ENCODE peak calls at places on chromosomes 11 and 22, in six cellular contexts. K is GM23248, C is colonic mucosa, S is esophagus muscularis mucosa, A is mesendoderm, V is cardiac muscle cell. Y is an unnamed sample.

GRCh38 chr11:78290293-78291176 is 101.8 kb downstream of the USP35 start:
- DNase-seq in K (peak; percentile 75), C (no peak), S (no peak), A (no peak), V (peak; percentile 94), Y (no peak)

GRCh38 chr11:95650271-95650670 is 139.3 kb downstream of the FAM76B start:
- DNase-seq in K (no peak), C (no peak), S (no peak), A (peak; percentile 71), V (no peak), Y (no peak)

GRCh38 chr11:99117603-99118002 is 96.9 kb downstream of the CNTN5 start:
- DNase-seq in K (no peak), C (no peak), S (no peak), A (peak; percentile 32), V (no peak), Y (no peak)

GRCh38 chr22:29814003-29814402 is 24.1 kb downstream of the ASCC2 start:
- DNase-seq in K (no peak), C (no peak), S (no peak), A (no peak), V (no peak), Y (no peak)

GRCh38 chr22:36860821-36861659 is at the start of gene NCF4:
- DNase-seq in K (no peak), C (peak; percentile 63), S (no peak), A (no peak), V (no peak), Y (peak; percentile 90)

GRCh38 chr11:63915961-63916836 is 765 bp downstream of the RCOR2 start:
- DNase-seq in K (peak; percentile 64), C (peak; percentile 78), S (no peak), A (peak; percentile 93), V (peak; percentile 47), Y (no peak)

GRCh38 chr22:39182478-39183030 is 30.1 kb upstream of the CBX7 start:
- DNase-seq in K (peak; percentile 16), C (no peak), S (no peak), A (no peak), V (peak; percentile 57), Y (no peak)

GRCh38 chr11:7558046-7558445 is 44.2 kb downstream of the PPFIBP2 start:
- DNase-seq in K (no peak), C (no peak), S (no peak), A (no peak), V (no peak), Y (no peak)

GRCh38 chr11:100687630-100688395 is 725 bp downstream of the ARHGAP42 start:
- DNase-seq in K (peak; percentile 84), C (peak; percentile 71), S (peak; percentile 93), A (peak; percentile 94), V (peak; percentile 86), Y (no peak)

GRCh38 chr22:47335958-47336357 is 573.5 kb downstream of the TBC1D22A start:
- DNase-seq in K (no peak), C (no peak), S (no peak), A (no peak), V (no peak), Y (no peak)

GRCh38 chr22:47333625-47334024 is 571.2 kb downstream of the TBC1D22A start:
- DNase-seq in K (peak; percentile 14), C (no peak), S (peak; percentile 62), A (no peak), V (peak; percentile 72), Y (no peak)

GRCh38 chr22:47335460-47335859 is 573.0 kb downstream of the TBC1D22A start:
- DNase-seq in K (no peak), C (no peak), S (peak; percentile 62), A (no peak), V (no peak), Y (no peak)

GRCh38 chr22:47334596-47334995 is 572.1 kb downstream of the TBC1D22A start:
- DNase-seq in K (no peak), C (no peak), S (peak; percentile 55), A (no peak), V (no peak), Y (no peak)

GRCh38 chr22:47337161-47337621 is 574.7 kb downstream of the TBC1D22A start:
- DNase-seq in K (peak; percentile 77), C (no peak), S (peak; percentile 80), A (no peak), V (peak; percentile 79), Y (no peak)
- H3K27ac ChIP-seq in K (no peak overlapping the region), C (no peak overlapping the region), S (no peak overlapping the region), A (no peak overlapping the region), V (no peak overlapping the region), Y (no peak overlapping the region)

GRCh38 chr11:120401506-120401905 is 65.3 kb downstream of the ARHGEF12 start:
- DNase-seq in K (no peak), C (no peak), S (no peak), A (no peak), V (no peak), Y (no peak)

GRCh38 chr11:120395778-120396177 is 59.6 kb downstream of the ARHGEF12 start:
- DNase-seq in K (no peak), C (no peak), S (no peak), A (no peak), V (no peak), Y (no peak)

GRCh38 chr11:120398184-120398583 is 62.0 kb downstream of the ARHGEF12 start:
- DNase-seq in K (peak; percentile 50), C (no peak), S (no peak), A (peak; percentile 66), V (peak; percentile 69), Y (no peak)

GRCh38 chr11:120400564-120401364 is 64.6 kb downstream of the ARHGEF12 start:
- DNase-seq in K (peak; percentile 97), C (peak; percentile 43), S (no peak), A (peak; percentile 37), V (peak; percentile 96), Y (no peak)

GRCh38 chr11:120399312-120399711 is 63.1 kb downstream of the ARHGEF12 start:
- DNase-seq in K (peak; percentile 30), C (no peak), S (no peak), A (peak; percentile 37), V (no peak), Y (no peak)
- H3K27ac ChIP-seq in K (no peak overlapping the region), C (no peak overlapping the region), S (no peak overlapping the region), A (no peak overlapping the region), V (no peak overlapping the region), Y (no peak overlapping the region)

DNA sequence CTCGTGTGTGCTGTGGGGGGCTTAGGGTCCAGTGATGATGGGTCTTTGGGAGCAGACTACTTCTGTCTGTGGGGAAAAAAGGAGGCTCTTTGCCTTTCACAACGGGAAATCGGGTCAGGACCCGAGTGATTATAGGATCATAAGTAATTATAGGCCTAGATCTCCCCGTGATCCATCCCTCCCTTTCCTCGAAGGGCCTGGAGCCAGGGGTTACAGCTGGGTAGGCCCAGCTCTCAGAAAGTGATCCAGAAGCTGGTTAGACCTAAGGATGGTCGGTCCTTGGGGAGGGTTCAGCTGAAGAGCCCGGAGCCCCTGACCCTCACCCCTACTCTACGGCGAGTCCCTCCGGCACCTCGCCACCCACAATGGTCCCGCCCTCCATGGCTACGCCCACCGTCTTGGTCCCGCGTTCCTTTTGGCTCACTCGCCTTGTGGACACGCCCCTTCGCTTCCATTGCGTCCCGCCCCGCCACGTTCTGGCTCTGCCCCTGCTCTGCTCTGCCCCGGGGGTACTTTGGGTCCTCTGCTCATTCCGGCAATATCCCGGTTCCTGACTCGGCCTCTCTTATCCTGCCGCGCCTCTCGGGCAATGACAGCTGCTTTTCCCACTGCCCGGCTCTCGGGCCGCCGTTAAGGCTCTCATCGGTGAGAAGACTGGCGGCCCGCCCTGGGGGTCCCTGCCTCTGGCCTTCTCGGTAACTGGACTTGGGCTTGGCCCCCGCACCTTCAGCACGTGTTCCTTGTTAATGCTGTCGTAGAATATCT is 5.0 kb downstream of the IGSF22 start:
- DNase-seq in K (peak; percentile 85), C (peak; percentile 92), S (no peak), A (peak; percentile 94), V (peak; percentile 75), Y (peak; percentile 93)
- H3K27ac ChIP-seq in K (no peak overlapping the region), C (no peak overlapping the region), S (peak overlapping the region; percentile 79), A (no peak overlapping the region), V (no peak overlapping the region), Y (peak overlapping the region; percentile 54)

GRCh38 chr11:29518389-29519174 is 498.2 kb downstream of the KCNA4 start:
- DNase-seq in K (no peak), C (no peak), S (no peak), A (peak; percentile 37), V (peak; percentile 55), Y (no peak)
- H3K27ac ChIP-seq in K (no peak overlapping the region), C (no peak overlapping the region), S (no peak overlapping the region), A (no peak overlapping the region), V (no peak overlapping the region), Y (no peak overlapping the region)

DNA sequence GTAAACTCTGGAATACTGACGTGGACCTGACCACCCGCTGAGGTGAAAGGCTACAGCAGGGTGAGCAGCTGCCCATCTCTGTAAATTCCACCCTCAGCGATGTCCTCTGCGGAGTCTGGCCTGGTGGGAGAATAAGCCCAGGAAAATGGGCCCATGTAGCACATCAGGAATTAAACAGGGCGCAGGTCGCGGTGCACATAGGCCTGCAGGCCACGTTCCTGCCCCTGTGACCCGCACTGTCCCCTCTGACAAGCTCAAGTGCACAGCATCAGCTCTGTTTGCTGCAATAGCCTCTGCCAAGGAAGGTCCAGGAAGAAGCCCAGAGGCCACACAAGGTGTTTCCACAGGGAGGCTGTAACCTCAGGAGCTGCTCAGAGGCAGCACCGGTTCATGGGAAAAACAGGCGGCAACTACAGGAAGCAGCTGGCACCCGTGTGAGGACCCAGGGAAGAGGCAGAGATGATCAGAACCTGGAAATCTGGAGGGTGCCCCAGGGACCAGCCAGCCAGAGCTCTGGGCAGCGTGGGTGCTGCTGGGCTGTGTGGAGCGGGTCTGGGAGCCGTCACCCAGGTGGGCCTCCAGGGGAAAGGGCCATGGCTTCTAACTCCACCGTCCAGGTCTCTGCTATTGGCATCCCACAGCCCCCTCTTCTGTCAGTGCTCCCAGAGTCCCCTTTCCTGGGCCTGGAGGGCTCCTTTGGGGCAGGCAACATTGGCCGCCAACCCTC is 808 bp upstream of the IFITM2 start:
- DNase-seq in K (no peak), C (no peak), S (no peak), A (no peak), V (no peak), Y (peak; percentile 47)
- H3K27ac ChIP-seq in K (no peak overlapping the region), C (peak overlapping the region; percentile 78), S (peak overlapping the region; percentile 86), A (no peak overlapping the region), V (peak overlapping the region; percentile 87), Y (peak overlapping the region; percentile 88)

Y was measured in left lung.